ENCODE peak calls at places on chromosomes 13 and 19, in ten cellular contexts. One of them, this sample, is unnamed.

GRCh38 chr13:106533101-106533939 is 2.1 kb downstream of the EFNB2 start:
- DNase-seq in T-cell: no peak
- DNase-seq in NCI-H2107: no peak
- DNase-seq in AML-193: no peak
- DNase-seq in stimulated activated CD4-positive, alpha-beta T cell treated with anti-CD3 and anti-CD28 coated beads, TNF-alpha, amount 100 ng/mL, for 48 hours: peak; percentile 18
- DNase-seq in spleen: peak; percentile 87
- DNase-seq in SW480: peak; percentile 73
- DNase-seq in activated naive CD4-positive, alpha-beta T cell treated with Interleukin-2 at 50 U/mL for 16 hours: peak; percentile 5
- DNase-seq in left colon: peak; percentile 91
- DNase-seq in tibial artery: peak; percentile 89
- DNase-seq in this sample: peak; percentile 93

GRCh38 chr19:57165846-57166245 is 1.4 kb downstream of the DUXA start:
- DNase-seq in T-cell: no peak
- DNase-seq in activated naive CD4-positive, alpha-beta T cell treated with Interleukin-2 at 50 U/mL for 16 hours: no peak
- DNase-seq in AML-193: no peak
- DNase-seq in spleen: no peak
- DNase-seq in SW480: no peak
- DNase-seq in NCI-H2107: no peak
- DNase-seq in stimulated activated CD4-positive, alpha-beta T cell treated with anti-CD3 and anti-CD28 coated beads, TNF-alpha, amount 100 ng/mL, for 48 hours: no peak
- DNase-seq in left colon: no peak
- DNase-seq in tibial artery: no peak
- DNase-seq in this sample: no peak

GRCh38 chr13:73849292-73849691 is 284.9 kb downstream of the KLF12 start:
- DNase-seq in T-cell: peak; percentile 27
- DNase-seq in SW480: peak; percentile 25
- DNase-seq in left colon: peak; percentile 29
- DNase-seq in spleen: no peak
- DNase-seq in AML-193: no peak
- DNase-seq in stimulated activated CD4-positive, alpha-beta T cell treated with anti-CD3 and anti-CD28 coated beads, TNF-alpha, amount 100 ng/mL, for 48 hours: no peak
- DNase-seq in NCI-H2107: no peak
- DNase-seq in tibial artery: no peak
- DNase-seq in activated naive CD4-positive, alpha-beta T cell treated with Interleukin-2 at 50 U/mL for 16 hours: no peak
- DNase-seq in this sample: no peak

GRCh38 chr13:50277127-50277526 is 261.9 kb downstream of the KCNRG start:
- DNase-seq in AML-193: peak; percentile 54
- DNase-seq in NCI-H2107: no peak
- DNase-seq in left colon: no peak
- DNase-seq in stimulated activated CD4-positive, alpha-beta T cell treated with anti-CD3 and anti-CD28 coated beads, TNF-alpha, amount 100 ng/mL, for 48 hours: no peak
- DNase-seq in activated naive CD4-positive, alpha-beta T cell treated with Interleukin-2 at 50 U/mL for 16 hours: no peak
- DNase-seq in T-cell: no peak
- DNase-seq in tibial artery: no peak
- DNase-seq in spleen: no peak
- DNase-seq in SW480: no peak
- DNase-seq in this sample: no peak

GRCh38 chr13:23510979-23511735 is 59.1 kb upstream of the TNFRSF19 start:
- DNase-seq in activated naive CD4-positive, alpha-beta T cell treated with Interleukin-2 at 50 U/mL for 16 hours: no peak
- DNase-seq in AML-193: peak; percentile 59
- DNase-seq in tibial artery: no peak
- DNase-seq in left colon: no peak
- DNase-seq in SW480: peak; percentile 75
- DNase-seq in stimulated activated CD4-positive, alpha-beta T cell treated with anti-CD3 and anti-CD28 coated beads, TNF-alpha, amount 100 ng/mL, for 48 hours: no peak
- DNase-seq in NCI-H2107: no peak
- DNase-seq in spleen: no peak
- DNase-seq in T-cell: no peak
- DNase-seq in this sample: no peak

GRCh38 chr19:42091300-42092266 is 15.6 kb downstream of the ZNF574 start:
- DNase-seq in T-cell: no peak
- DNase-seq in left colon: peak; percentile 71
- DNase-seq in NCI-H2107: no peak
- DNase-seq in activated naive CD4-positive, alpha-beta T cell treated with Interleukin-2 at 50 U/mL for 16 hours: no peak
- DNase-seq in spleen: peak; percentile 80
- DNase-seq in stimulated activated CD4-positive, alpha-beta T cell treated with anti-CD3 and anti-CD28 coated beads, TNF-alpha, amount 100 ng/mL, for 48 hours: no peak
- DNase-seq in AML-193: no peak
- DNase-seq in tibial artery: no peak
- DNase-seq in SW480: no peak
- DNase-seq in this sample: no peak

GRCh38 chr13:107883561-107884175 is 331.7 kb downstream of the LIG4 start:
- DNase-seq in stimulated activated CD4-positive, alpha-beta T cell treated with anti-CD3 and anti-CD28 coated beads, TNF-alpha, amount 100 ng/mL, for 48 hours: no peak
- DNase-seq in activated naive CD4-positive, alpha-beta T cell treated with Interleukin-2 at 50 U/mL for 16 hours: no peak
- DNase-seq in spleen: no peak
- DNase-seq in NCI-H2107: no peak
- DNase-seq in tibial artery: no peak
- DNase-seq in SW480: peak; percentile 5
- DNase-seq in T-cell: no peak
- DNase-seq in AML-193: no peak
- DNase-seq in left colon: no peak
- DNase-seq in this sample: no peak

GRCh38 chr13:48975101-48975925 is at the start of gene FNDC3A:
- DNase-seq in NCI-H2107: peak; percentile 53
- DNase-seq in T-cell: peak; percentile 60
- DNase-seq in stimulated activated CD4-positive, alpha-beta T cell treated with anti-CD3 and anti-CD28 coated beads, TNF-alpha, amount 100 ng/mL, for 48 hours: peak; percentile 14
- DNase-seq in left colon: peak; percentile 75
- DNase-seq in spleen: peak; percentile 96
- DNase-seq in activated naive CD4-positive, alpha-beta T cell treated with Interleukin-2 at 50 U/mL for 16 hours: no peak
- DNase-seq in AML-193: peak; percentile 91
- DNase-seq in tibial artery: peak; percentile 68
- DNase-seq in SW480: peak; percentile 71
- DNase-seq in this sample: no peak

GRCh38 chr19:12365094-12365371 is 450 bp downstream of the ZNF442 start:
- DNase-seq in left colon: no peak
- DNase-seq in SW480: no peak
- DNase-seq in spleen: no peak
- DNase-seq in T-cell: no peak
- DNase-seq in AML-193: peak; percentile 7
- DNase-seq in activated naive CD4-positive, alpha-beta T cell treated with Interleukin-2 at 50 U/mL for 16 hours: no peak
- DNase-seq in NCI-H2107: no peak
- DNase-seq in tibial artery: no peak
- DNase-seq in stimulated activated CD4-positive, alpha-beta T cell treated with anti-CD3 and anti-CD28 coated beads, TNF-alpha, amount 100 ng/mL, for 48 hours: peak; percentile 8
- DNase-seq in this sample: no peak

GRCh38 chr13:91368101-91368500 is 20.6 kb downstream of the MIR17HG start:
- DNase-seq in tibial artery: no peak
- DNase-seq in T-cell: no peak
- DNase-seq in NCI-H2107: no peak
- DNase-seq in spleen: no peak
- DNase-seq in activated naive CD4-positive, alpha-beta T cell treated with Interleukin-2 at 50 U/mL for 16 hours: no peak
- DNase-seq in AML-193: no peak
- DNase-seq in stimulated activated CD4-positive, alpha-beta T cell treated with anti-CD3 and anti-CD28 coated beads, TNF-alpha, amount 100 ng/mL, for 48 hours: no peak
- DNase-seq in SW480: no peak
- DNase-seq in left colon: no peak
- DNase-seq in this sample: no peak

GRCh38 chr13:48775804-48776203 is 122.1 kb downstream of the CYSLTR2 start:
- DNase-seq in activated naive CD4-positive, alpha-beta T cell treated with Interleukin-2 at 50 U/mL for 16 hours: no peak
- DNase-seq in SW480: peak; percentile 23
- DNase-seq in AML-193: no peak
- DNase-seq in left colon: no peak
- DNase-seq in stimulated activated CD4-positive, alpha-beta T cell treated with anti-CD3 and anti-CD28 coated beads, TNF-alpha, amount 100 ng/mL, for 48 hours: no peak
- DNase-seq in spleen: no peak
- DNase-seq in T-cell: no peak
- DNase-seq in tibial artery: no peak
- DNase-seq in NCI-H2107: no peak
- DNase-seq in this sample: no peak

GRCh38 chr19:37975071-37975470 is 68.1 kb downstream of the SIPA1L3 start:
- DNase-seq in SW480: no peak
- DNase-seq in T-cell: no peak
- DNase-seq in activated naive CD4-positive, alpha-beta T cell treated with Interleukin-2 at 50 U/mL for 16 hours: no peak
- DNase-seq in tibial artery: no peak
- DNase-seq in spleen: peak; percentile 76
- DNase-seq in AML-193: no peak
- DNase-seq in left colon: no peak
- DNase-seq in stimulated activated CD4-positive, alpha-beta T cell treated with anti-CD3 and anti-CD28 coated beads, TNF-alpha, amount 100 ng/mL, for 48 hours: no peak
- DNase-seq in NCI-H2107: no peak
- DNase-seq in this sample: peak; percentile 43

GRCh38 chr19:53907193-53907581 is 1.9 kb upstream of the CACNG7 start:
- DNase-seq in T-cell: no peak
- DNase-seq in left colon: no peak
- DNase-seq in activated naive CD4-positive, alpha-beta T cell treated with Interleukin-2 at 50 U/mL for 16 hours: no peak
- DNase-seq in NCI-H2107: no peak
- DNase-seq in tibial artery: no peak
- DNase-seq in spleen: no peak
- DNase-seq in SW480: no peak
- DNase-seq in AML-193: no peak
- DNase-seq in stimulated activated CD4-positive, alpha-beta T cell treated with anti-CD3 and anti-CD28 coated beads, TNF-alpha, amount 100 ng/mL, for 48 hours: no peak
- DNase-seq in this sample: no peak

This sample was measured in posterior vena cava.